ENCODE peak calls at places on chromosomes 3 and 15, in five cellular contexts. F, P, L, Y and V are unnamed samples.

GRCh38 chr3:16382852-16383251 is 117.8 kb downstream of the OXNAD1 start:
- DNase-seq in F (no peak), P (no peak), L (no peak), Y (no peak), V (no peak)

GRCh38 chr3:150299221-150299620 is 108.9 kb upstream of the TSC22D2 start:
- DNase-seq in F (no peak), P (no peak), L (no peak), Y (peak; percentile 73), V (no peak)

GRCh38 chr3:187318819-187319616 is 27.5 kb upstream of the MASP1 start:
- DNase-seq in F (peak; percentile 75), P (peak; percentile 65), L (peak; percentile 84), Y (peak; percentile 78), V (peak; percentile 58)

GRCh38 chr15:92069308-92070244 is 216.1 kb downstream of the SLCO3A1 start:
- DNase-seq in F (peak; percentile 48), P (peak; percentile 44), L (no peak), Y (no peak), V (peak; percentile 38)

GRCh38 chr3:11545186-11545851 is 98.4 kb downstream of the VGLL4 start:
- DNase-seq in F (no peak), P (peak; percentile 39), L (no peak), Y (peak; percentile 77), V (peak; percentile 74)

GRCh38 chr3:156474560-156475389 is 80.1 kb downstream of the SSR3 start:
- DNase-seq in F (no peak), P (no peak), L (peak; percentile 65), Y (peak; percentile 80), V (peak; percentile 21)

GRCh38 chr3:117096549-117096948 is 387.0 kb downstream of the TUSC7 start:
- DNase-seq in F (no peak), P (no peak), L (no peak), Y (no peak), V (no peak)

GRCh38 chr3:149471991-149472390 is 2.5 kb upstream of the TM4SF4 start:
- DNase-seq in F (no peak), P (no peak), L (no peak), Y (no peak), V (no peak)

GRCh38 chr3:133706033-133706432 is 40.2 kb upstream of the TF start:
- DNase-seq in F (no peak), P (no peak), L (no peak), Y (peak; percentile 35), V (no peak)

DNA sequence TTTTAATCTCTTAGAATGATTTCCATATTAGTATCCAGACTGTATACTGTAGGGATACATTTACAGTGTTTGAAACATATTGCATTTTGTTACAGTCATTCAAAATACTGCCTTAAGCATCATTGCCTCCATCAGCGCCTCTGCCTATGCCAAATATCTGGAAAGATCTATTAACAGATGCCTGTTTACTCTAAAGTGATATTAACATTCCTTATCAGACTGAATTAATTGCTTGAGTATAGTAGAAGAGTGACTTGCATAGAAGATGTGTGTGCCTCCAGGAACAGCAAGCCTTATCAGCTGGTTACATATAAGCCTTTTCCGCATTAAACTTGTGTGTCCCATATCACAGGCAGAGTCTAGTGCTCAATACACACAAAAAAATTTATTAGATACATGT is 379.1 kb downstream of the CADM2 start:
- DNase-seq in F (no peak), P (no peak), L (no peak), Y (no peak), V (no peak)
- H3K4me3 ChIP-seq in F (no peak overlapping the region), P (no peak overlapping the region), L (no peak overlapping the region), Y (no peak overlapping the region), V (no peak overlapping the region)

GRCh38 chr3:42369832-42370231 is 40.6 kb downstream of the LYZL4 start:
- DNase-seq in F (no peak), P (no peak), L (no peak), Y (peak; percentile 88), V (peak; percentile 41)
- H3K27me3 ChIP-seq in F (peaks cover 9% of the 10 kb centered on the region), P (no peaks in the 10 kb centered on the region), L (no peaks in the 10 kb centered on the region), Y (no peaks in the 10 kb centered on the region), V (no peaks in the 10 kb centered on the region)

GRCh38 chr15:89903015-89903857 is 9.4 kb upstream of the AP3S2 start:
- DNase-seq in F (no peak), P (no peak), L (no peak), Y (no peak), V (no peak)

GRCh38 chr15:89899303-89899946 is 5.6 kb upstream of the AP3S2 start:
- DNase-seq in F (no peak), P (no peak), L (no peak), Y (no peak), V (no peak)

GRCh38 chr15:89899951-89900567 is 6.3 kb upstream of the AP3S2 start:
- DNase-seq in F (no peak), P (no peak), L (no peak), Y (no peak), V (no peak)

GRCh38 chr15:89898628-89899302 is 5.0 kb upstream of the AP3S2 start:
- DNase-seq in F (peak; percentile 69), P (no peak), L (peak; percentile 74), Y (peak; percentile 88), V (peak; percentile 88)

GRCh38 chr15:89900849-89901248 is 7.1 kb upstream of the AP3S2 start:
- DNase-seq in F (no peak), P (no peak), L (no peak), Y (no peak), V (no peak)
- H3K36me3 ChIP-seq in F (no peaks in the 10 kb centered on the region), P (no peaks in the 10 kb centered on the region), L (no peaks in the 10 kb centered on the region), Y (no peaks in the 10 kb centered on the region), V (no peaks in the 10 kb centered on the region)

GRCh38 chr15:74433592-74434259 is at the start of gene SEMA7A:
- DNase-seq in F (peak; percentile 91), P (peak; percentile 70), L (peak; percentile 94), Y (peak; percentile 98), V (peak; percentile 99)

GRCh38 chr15:74432968-74433591 is 678 bp downstream of the SEMA7A start:
- DNase-seq in F (no peak), P (no peak), L (peak; percentile 49), Y (no peak), V (peak; percentile 91)

GRCh38 chr15:74431645-74432044 is 2.1 kb downstream of the SEMA7A start:
- DNase-seq in F (no peak), P (no peak), L (no peak), Y (peak; percentile 60), V (peak; percentile 70)

GRCh38 chr15:74432271-74432967 is 1.3 kb downstream of the SEMA7A start:
- DNase-seq in F (no peak), P (no peak), L (peak; percentile 41), Y (peak; percentile 58), V (peak; percentile 84)

GRCh38 chr15:74434260-74434915 is 630 bp upstream of the SEMA7A start:
- DNase-seq in F (no peak), P (no peak), L (peak; percentile 34), Y (no peak), V (peak; percentile 60)
- H3K4me3 ChIP-seq in F (peak overlapping the region; percentile 33), P (peak overlapping the region; percentile 79), L (peak overlapping the region; percentile 78), Y (peak overlapping the region; percentile 79), V (peak overlapping the region; percentile 44)

DNA sequence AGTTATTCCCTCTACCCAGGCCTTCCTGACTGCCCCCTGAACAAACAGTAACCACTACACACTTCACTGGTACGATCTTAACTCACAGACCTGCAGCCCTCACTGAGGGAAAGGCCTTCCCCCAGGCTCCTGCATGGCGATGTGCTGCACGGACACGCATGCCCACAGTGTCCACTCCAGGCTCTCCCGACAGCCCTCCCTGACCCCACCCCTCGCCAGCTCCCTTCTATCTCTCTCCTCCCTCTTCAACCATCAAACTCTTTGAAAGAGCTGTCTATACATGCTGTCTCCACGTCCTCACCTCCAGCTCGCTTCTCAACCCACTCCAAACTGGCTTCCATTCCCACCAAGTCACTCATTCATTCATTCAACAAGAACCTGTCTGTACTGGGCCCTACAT is 3.9 kb downstream of the SCN5A start:
- DNase-seq in F (no peak), P (no peak), L (no peak), Y (peak; percentile 37), V (no peak)
- H3K27me3 ChIP-seq in F (peaks cover 50% of the 10 kb centered on the region), P (no peaks in the 10 kb centered on the region), L (peaks cover 52% of the 10 kb centered on the region), Y (peaks cover 56% of the 10 kb centered on the region), V (peaks cover 28% of the 10 kb centered on the region)

GRCh38 chr3:38254872-38255271 is 10.7 kb upstream of the SLC22A13 start:
- DNase-seq in F (no peak), P (no peak), L (no peak), Y (no peak), V (no peak)
- H3K36me3 ChIP-seq in F (no peaks in the 10 kb centered on the region), P (no peaks in the 10 kb centered on the region), L (peaks cover 2% of the 10 kb centered on the region), Y (peaks cover 66% of the 10 kb centered on the region), V (peaks cover 13% of the 10 kb centered on the region)

GRCh38 chr15:55407631-55407948 is 569 bp downstream of the CCPG1 start:
- DNase-seq in F (no peak), P (no peak), L (peak; percentile 35), Y (no peak), V (peak; percentile 31)

GRCh38 chr15:55402707-55403106 is 5.5 kb downstream of the CCPG1 start:
- DNase-seq in F (no peak), P (no peak), L (no peak), Y (no peak), V (no peak)

GRCh38 chr15:55403531-55403930 is 4.6 kb downstream of the CCPG1 start:
- DNase-seq in F (peak; percentile 7), P (no peak), L (no peak), Y (no peak), V (no peak)

DNA sequence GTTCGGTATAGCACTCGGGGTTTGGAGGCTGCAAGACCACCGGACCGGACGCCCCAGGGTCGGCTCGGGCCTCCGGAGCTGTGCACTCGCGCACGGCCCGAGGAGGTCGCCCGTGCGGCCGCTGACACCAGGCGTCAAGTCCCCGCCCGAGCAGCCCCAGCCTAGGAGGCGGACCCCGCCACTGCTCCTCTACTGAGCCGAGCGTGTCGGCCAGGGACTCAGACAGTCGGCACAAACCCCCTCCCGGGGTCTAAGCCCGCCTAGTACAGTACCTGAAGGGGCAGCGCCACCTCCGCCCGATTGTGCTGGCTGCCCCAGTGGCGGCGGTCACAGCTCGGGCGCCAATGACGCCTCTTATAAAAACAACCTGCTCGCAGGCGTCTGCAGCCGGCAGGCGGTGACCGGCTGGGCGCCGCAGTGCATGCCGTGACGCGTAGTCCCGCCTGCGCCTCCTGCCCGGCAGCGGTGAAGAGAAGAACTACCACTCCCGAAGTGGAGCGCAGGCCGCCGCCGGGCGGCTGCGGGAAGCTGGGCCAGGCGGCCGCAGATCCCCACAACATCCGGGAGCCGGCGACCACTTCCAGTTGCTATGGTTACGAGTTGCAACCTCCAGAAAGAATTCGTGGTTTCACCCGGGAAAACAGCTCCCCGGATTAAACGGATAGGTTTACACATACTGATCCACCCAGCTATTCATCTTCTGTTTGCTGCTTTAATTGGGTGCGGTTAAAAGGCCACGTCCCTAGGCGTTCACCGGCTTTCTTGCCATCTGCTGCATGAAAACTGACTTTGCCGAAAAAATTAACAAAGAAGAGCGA is at the start of the genes CCPG1 and PIERCE2:
- DNase-seq in F (peak; percentile 96), P (peak; percentile 79), L (peak; percentile 98), Y (peak; percentile 98), V (peak; percentile 93)
- H3K4me3 ChIP-seq in F (peak within 1 kb of the TSS; percentile 83), P (peak within 1 kb of the TSS; percentile 66), L (peak within 1 kb of the TSS; percentile 88), Y (peak within 1 kb of the TSS; percentile 95), V (peak within 1 kb of the TSS; percentile 79)

GRCh38 chr15:84113919-84114318 is 121.7 kb upstream of the GOLGA6L4 start:
- DNase-seq in F (no peak), P (no peak), L (no peak), Y (no peak), V (no peak)
- H3K27me3 ChIP-seq in F (no peaks in the 10 kb centered on the region), P (no peaks in the 10 kb centered on the region), L (no peaks in the 10 kb centered on the region), Y (no peaks in the 10 kb centered on the region), V (no peaks in the 10 kb centered on the region)

GRCh38 chr15:40737048-40737447 is 18.0 kb downstream of the RMDN3 start:
- DNase-seq in F (no peak), P (no peak), L (no peak), Y (no peak), V (no peak)
- H3K36me3 ChIP-seq in F (no peaks in the 10 kb centered on the region), P (no peaks in the 10 kb centered on the region), L (no peaks in the 10 kb centered on the region), Y (peaks cover 79% of the 10 kb centered on the region), V (peaks cover 10% of the 10 kb centered on the region)